ENCODE peak calls at places on chromosomes 4 and X, in four cellular contexts. R is neuronal stem cell, F is AG04450, K is PC-3. N is an unnamed sample.
A peak's percentile ranks its signal among the peaks of the same experiment; 100 is the strongest.

GRCh38 chr4:38078590-38079381 is 118.6 kb downstream of the PTTG2 start:
- DNase-seq in F (peak; percentile 67), K (peak; percentile 59), R (no peak), N (no peak)

GRCh38 chr4:110132822-110133719 is 65.3 kb downstream of the ELOVL6 start:
- DNase-seq in F (no peak), K (peak; percentile 11), R (no peak), N (no peak)

GRCh38 chr4:102344955-102345794 is at the start of gene SLC39A8:
- DNase-seq in R (peak; percentile 74), F (peak; percentile 10), K (peak; percentile 77), N (peak; percentile 33)

GRCh38 chrX:10350991-10351390 is 194.2 kb downstream of the CLCN4 start:
- DNase-seq in K (peak; percentile 82), F (no peak), R (no peak), N (no peak)

GRCh38 chrX:22060451-22060940 is 28.4 kb downstream of the PHEX start:
- DNase-seq in F (peak; percentile 4), R (no peak), K (peak; percentile 79), N (peak; percentile 29)

GRCh38 chrX:72107320-72107719 is 24.4 kb downstream of the RTL5 start:
- DNase-seq in K (peak; percentile 52), F (no peak), R (no peak), N (peak; percentile 18)

GRCh38 chrX:22534643-22535042 is 261.9 kb downstream of the CBLL2 start:
- DNase-seq in F (peak; percentile 47), K (peak; percentile 90), R (no peak), N (peak; percentile 37)

GRCh38 chr4:73606465-73606974 is 13.7 kb downstream of the RASSF6 start:
- DNase-seq in R (no peak), K (peak; percentile 64), F (no peak), N (no peak)

GRCh38 chr4:1361391-1361790 is 14.4 kb downstream of the UVSSA start:
- DNase-seq in F (no peak), R (no peak), K (no peak), N (no peak)

GRCh38 chrX:5965406-5965805 is 263.3 kb downstream of the NLGN4X start:
- DNase-seq in K (no peak), R (no peak), F (no peak), N (no peak)

GRCh38 chrX:2521092-2521926 is 20.5 kb upstream of the DHRSX start:
- DNase-seq in K (no peak), F (no peak), R (no peak), N (no peak)

GRCh38 chr4:68430337-68430736 is 16.9 kb upstream of the TMPRSS11E start:
- DNase-seq in F (no peak), K (no peak), R (no peak), N (no peak)

GRCh38 chrX:18891561-18891945 is 92.4 kb downstream of the PHKA2 start:
- DNase-seq in R (no peak), K (no peak), F (no peak), N (no peak)

GRCh38 chrX:23228950-23229448 is 105.7 kb upstream of the PTCHD1 start:
- DNase-seq in R (no peak), K (no peak), F (no peak), N (no peak)

GRCh38 chr4:163132469-163133222 is 34.0 kb downstream of the NAF1 start:
- DNase-seq in R (no peak), K (no peak), F (no peak), N (no peak)

GRCh38 chr4:152243890-152244595 is 291.8 kb downstream of the FBXW7 start:
- DNase-seq in R (no peak), K (no peak), F (no peak), N (no peak)

GRCh38 chrX:111348363-111348927 is 63.5 kb downstream of the DCX start:
- DNase-seq in R (no peak), K (no peak), F (no peak), N (no peak)

GRCh38 chrX:152642931-152643525 is 5.3 kb downstream of the GABRQ start:
- DNase-seq in F (no peak), R (no peak), K (no peak), N (no peak)

GRCh38 chrX:53642326-53642725 is 44.2 kb downstream of the HUWE1 start:
- DNase-seq in K (no peak), R (no peak), F (no peak), N (no peak)

GRCh38 chrX:96791559-96791958 is 92.1 kb upstream of the RPA4 start:
- DNase-seq in K (no peak), F (no peak), R (no peak), N (no peak)

GRCh38 chr4:114684462-114684861 is 85.9 kb downstream of the UGT8 start:
- DNase-seq in R (no peak), K (no peak), F (no peak), N (no peak)

GRCh38 chr4:173835863-173836262 is 305.8 kb upstream of the HAND2 start:
- DNase-seq in K (peak; percentile 23), F (peak; percentile 24), R (peak; percentile 35), N (no peak)

DNA sequence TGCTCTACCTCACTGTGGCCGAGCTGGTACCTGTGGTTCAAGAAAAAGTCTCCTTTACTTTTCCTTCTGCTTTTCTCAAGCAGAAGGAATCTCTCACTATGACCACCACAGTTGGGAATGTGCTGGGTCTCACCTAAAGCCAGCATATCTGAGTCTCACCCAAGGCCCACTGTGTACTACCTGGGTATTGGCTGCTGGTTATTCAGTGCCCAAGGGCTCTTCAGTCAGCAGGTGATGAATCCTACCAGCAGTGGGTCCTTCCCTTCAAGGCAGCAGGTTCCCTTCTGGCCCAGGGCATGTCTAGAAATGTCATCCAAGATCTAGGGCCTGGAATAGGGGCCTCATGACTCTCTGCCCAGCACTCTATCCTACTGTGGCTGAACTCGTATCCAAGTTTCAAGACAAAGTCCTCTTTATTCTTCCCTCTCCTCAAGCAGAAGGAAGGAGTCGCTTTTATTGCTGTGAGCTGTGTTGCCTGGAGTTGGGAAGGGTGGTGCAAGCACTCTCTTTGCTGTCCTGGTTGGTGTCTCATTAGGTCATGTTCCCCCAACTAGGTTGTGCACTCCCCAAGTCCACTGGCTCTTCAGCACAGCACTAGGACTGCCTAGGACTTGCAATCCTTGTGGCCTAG is 6.1 kb downstream of the CXCL10 start:
- DNase-seq in K (no peak), F (no peak), R (no peak), N (no peak)
- H3K27ac ChIP-seq in K (peak overlapping the region; percentile 77), F (no peak overlapping the region), R (no peak overlapping the region), N (peak overlapping the region; percentile 26)

DNA sequence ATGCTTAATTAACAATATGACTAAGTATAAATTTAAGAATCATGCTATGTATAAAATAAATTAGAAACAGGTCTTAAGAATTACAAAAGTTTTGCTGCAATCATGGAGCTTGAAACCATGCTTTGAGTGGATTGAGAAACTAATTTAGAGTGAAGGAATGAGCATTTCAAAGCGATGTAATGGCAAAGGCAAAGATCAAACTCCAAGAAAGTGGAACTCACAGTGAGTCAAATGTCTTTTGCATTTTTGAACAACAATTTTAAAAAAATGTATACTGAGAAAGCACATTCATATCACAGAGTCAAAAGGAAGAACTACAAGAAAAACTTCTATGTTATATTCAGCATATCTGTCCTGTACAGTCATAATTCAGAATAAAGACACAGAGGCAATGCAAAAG is 6.6 kb downstream of the GPRIN3 start:
- DNase-seq in K (no peak), F (no peak), R (no peak), N (no peak)
- H3K27ac ChIP-seq in K (no peak overlapping the region), F (no peak overlapping the region), R (no peak overlapping the region), N (no peak overlapping the region)

DNA sequence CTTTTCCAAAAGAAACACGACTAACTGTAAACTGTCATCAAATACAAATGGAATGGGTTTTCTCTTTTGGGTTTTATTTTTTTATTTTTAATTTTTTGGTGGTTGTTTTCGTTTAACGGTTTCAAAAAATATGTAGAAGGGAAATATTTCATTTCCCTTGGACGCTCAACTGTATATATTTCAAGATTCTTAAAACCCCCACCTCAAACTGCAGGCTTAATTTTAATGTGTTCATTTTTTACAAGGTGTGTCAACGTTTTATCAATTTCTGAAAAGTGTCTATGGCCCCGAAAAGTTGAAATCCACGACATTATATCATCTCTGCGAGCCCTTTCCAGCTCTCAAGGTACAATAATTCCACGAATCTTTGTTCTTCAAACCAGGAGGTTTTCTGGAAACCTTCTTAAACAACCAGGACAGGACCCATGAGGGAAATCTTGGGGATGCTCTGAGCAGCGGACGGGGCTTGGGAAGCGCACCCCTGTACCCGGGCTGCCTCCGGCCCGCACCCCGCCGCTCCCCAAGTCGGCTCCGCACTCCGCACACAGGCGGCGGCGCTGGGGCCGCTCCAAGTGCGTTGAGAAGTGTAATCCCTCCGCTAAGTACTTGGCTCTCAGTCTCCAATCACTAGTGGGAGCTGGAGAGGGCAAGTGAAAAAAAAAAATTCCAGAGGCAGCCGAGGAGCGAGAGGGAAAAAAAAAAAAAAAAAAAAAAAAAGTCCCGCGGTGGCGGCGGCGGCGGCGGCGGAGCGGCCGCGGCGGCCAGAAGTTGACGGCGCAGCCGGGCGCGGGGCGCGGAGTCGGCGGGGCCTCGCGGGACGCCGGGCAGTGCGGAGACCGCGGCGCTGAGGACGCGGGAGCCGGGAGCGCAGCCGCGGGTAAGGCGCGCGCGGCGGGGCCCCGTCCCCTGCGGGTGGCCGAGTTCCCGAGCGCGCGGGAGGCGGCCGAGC is at the start of gene BMPR1B:
- DNase-seq in F (peak; percentile 18), R (peak; percentile 67), K (peak; percentile 65), N (peak; percentile 8)
- H3K27ac ChIP-seq in F (no peak within 1 kb of the TSS), R (no peak within 1 kb of the TSS), K (peak within 1 kb of the TSS; percentile 78), N (no peak within 1 kb of the TSS)

GRCh38 chr4:147617173-147617840 is at the start of gene TMEM184C:
- DNase-seq in R (peak; percentile 94), K (peak; percentile 95), F (peak; percentile 84), N (peak; percentile 67)

GRCh38 chr4:147616849-147617172 is 386 bp upstream of the TMEM184C start:
- DNase-seq in F (no peak), R (no peak), K (no peak), N (no peak)

GRCh38 chr4:147620315-147620714 is 3.1 kb downstream of the TMEM184C start:
- DNase-seq in F (no peak), K (no peak), R (no peak), N (no peak)

GRCh38 chr4:147617841-147618421 is 734 bp downstream of the TMEM184C start:
- DNase-seq in F (no peak), K (peak; percentile 26), R (no peak), N (no peak)
- H3K27ac ChIP-seq in F (peak overlapping the region; percentile 66), K (peak overlapping the region; percentile 65), R (no peak overlapping the region), N (peak overlapping the region; percentile 79)

DNA sequence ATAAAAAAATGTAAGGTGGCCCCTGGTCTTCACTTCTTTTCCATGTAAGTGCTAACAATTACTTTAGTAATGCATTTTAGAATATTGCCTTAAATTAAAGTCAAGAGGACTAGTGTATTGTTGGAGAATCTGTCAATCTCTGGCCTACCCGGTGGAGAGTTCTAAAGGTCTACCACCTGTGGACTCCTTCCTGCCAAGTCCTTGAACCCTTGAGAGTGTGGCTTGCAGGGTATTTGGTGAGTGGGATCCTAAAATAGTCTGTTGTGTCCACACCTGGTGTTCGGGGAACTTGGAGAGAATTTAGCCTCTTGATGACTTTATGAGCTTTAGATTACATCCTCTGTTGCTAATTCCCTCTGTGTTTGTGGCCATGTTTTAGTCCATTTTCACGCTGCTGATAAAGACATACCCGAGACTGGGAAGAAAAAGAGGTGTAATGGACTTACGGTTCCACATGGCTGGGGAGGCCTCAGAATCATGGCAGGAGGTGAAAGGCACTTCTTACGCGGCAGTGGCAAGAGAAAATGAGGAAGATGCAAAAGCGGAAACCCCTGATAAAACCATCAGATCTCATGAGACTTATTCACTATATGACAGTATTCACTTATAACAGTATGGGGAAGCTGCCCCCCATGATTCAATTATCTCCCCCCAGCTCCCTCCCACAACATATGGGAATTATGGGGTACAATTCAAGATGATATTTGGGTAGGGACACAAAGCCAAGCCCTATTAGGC is 23.8 kb downstream of the DDIT4L start:
- DNase-seq in R (no peak), F (no peak), K (no peak), N (no peak)
- H3K27ac ChIP-seq in R (peak overlapping the region; percentile 46), F (no peak overlapping the region), K (no peak overlapping the region), N (no peak overlapping the region)

GRCh38 chr4:146224331-146224966 is 10.1 kb downstream of the REELD1 start:
- DNase-seq in R (no peak), F (no peak), K (peak; percentile 7), N (no peak)
- H3K27ac ChIP-seq in R (no peak overlapping the region), F (no peak overlapping the region), K (no peak overlapping the region), N (no peak overlapping the region)

GRCh38 chrX:130171446-130172126 is at the start of gene RAB33A:
- DNase-seq in K (no peak), R (no peak), F (no peak), N (no peak)
- H3K27ac ChIP-seq in K (no peak within 1 kb of the TSS), R (peak within 1 kb of the TSS; percentile 71), F (no peak within 1 kb of the TSS), N (no peak within 1 kb of the TSS)